ENCODE peak calls at places on chromosomes 2 and 18, in eight cellular contexts. A is H4; I is AG20443; Q is mucosa of gallbladder; X is activated CD4-positive, alpha-beta T cell treated with anti-CD3 and anti-CD28 coated beads, Interleukin-2, amount 50 U/mL, for 1 hour; H is NCI-H446; J is fibroblast of gingiva; N is GM20000. T is an unnamed sample.

GRCh38 chr2:78681386-78681785 is 344.1 kb upstream of the REG3G start:
- DNase-seq in A (no peak), I (no peak), Q (no peak), X (no peak), H (no peak), J (no peak), N (no peak), T (no peak)

GRCh38 chr2:160407393-160408204 is 86.0 kb downstream of the RBMS1 start:
- DNase-seq in A (no peak), I (peak; percentile 86), Q (peak; percentile 28), X (peak; percentile 56), H (peak; percentile 41), J (peak; percentile 81), N (peak; percentile 67), T (no peak)

GRCh38 chr18:23541349-23542093 is 38.2 kb downstream of the RMC1 start:
- DNase-seq in A (no peak), I (no peak), Q (no peak), X (no peak), H (no peak), J (no peak), N (no peak), T (no peak)

GRCh38 chr2:102735431-102736130 is 26.2 kb upstream of the TMEM182 start:
- DNase-seq in A (no peak), I (no peak), Q (no peak), X (no peak), H (peak; percentile 3), J (no peak), N (no peak), T (peak; percentile 21)

GRCh38 chr2:213238753-213239591 is 45.3 kb upstream of the SPAG16 start:
- DNase-seq in A (peak; percentile 27), I (peak; percentile 63), Q (no peak), X (no peak), H (peak; percentile 3), J (peak; percentile 89), N (no peak), T (peak; percentile 84)

GRCh38 chr2:230687498-230687897 is 25.1 kb upstream of the CAB39 start:
- DNase-seq in A (peak; percentile 63), I (peak; percentile 40), Q (no peak), X (no peak), H (no peak), J (no peak), N (no peak), T (peak; percentile 62)

GRCh38 chr2:38146302-38146916 is 70.5 kb upstream of the CYP1B1 start:
- DNase-seq in A (peak; percentile 50), I (peak; percentile 70), Q (no peak), X (no peak), H (no peak), J (peak; percentile 95), N (peak; percentile 42), T (peak; percentile 98)

GRCh38 chr2:120693121-120693520 is 42.5 kb upstream of the GLI2 start:
- DNase-seq in A (no peak), I (no peak), Q (no peak), X (no peak), H (no peak), J (no peak), N (no peak), T (peak; percentile 54)

GRCh38 chr2:178761759-178762371 is 45.4 kb downstream of the TTN start:
- DNase-seq in A (peak; percentile 42), I (peak; percentile 24), Q (no peak), X (peak; percentile 1), H (peak; percentile 64), J (peak; percentile 16), N (peak; percentile 24), T (peak; percentile 63)

GRCh38 chr2:177254433-177255226 is 9.9 kb downstream of the NFE2L2 start:
- DNase-seq in A (no peak), I (no peak), Q (peak; percentile 36), X (no peak), H (no peak), J (no peak), N (no peak), T (peak; percentile 36)

GRCh38 chr2:96325038-96325883 is at the start of gene ITPRIPL1:
- DNase-seq in A (no peak), I (peak; percentile 39), Q (no peak), X (peak; percentile 13), H (peak; percentile 54), J (no peak), N (peak; percentile 73), T (peak; percentile 23)

GRCh38 chr2:37846207-37846606 is 78.9 kb upstream of the RMDN2 start:
- DNase-seq in A (no peak), I (no peak), Q (no peak), X (no peak), H (no peak), J (no peak), N (no peak), T (no peak)

GRCh38 chr2:132662742-132663141 is 7.3 kb downstream of the LYPD1 start:
- DNase-seq in A (no peak), I (no peak), Q (no peak), X (no peak), H (no peak), J (peak; percentile 6), N (no peak), T (no peak)

GRCh38 chr2:169300617-169301530 is 61.5 kb downstream of the LRP2 start:
- DNase-seq in A (no peak), I (no peak), Q (no peak), X (no peak), H (no peak), J (no peak), N (no peak), T (no peak)

GRCh38 chr2:118374974-118375745 is 286.9 kb downstream of the INSIG2 start:
- DNase-seq in A (no peak), I (peak; percentile 34), Q (no peak), X (no peak), H (no peak), J (no peak), N (no peak), T (peak; percentile 34)

GRCh38 chr2:225017098-225017685 is 25.1 kb downstream of the DOCK10 start:
- DNase-seq in A (no peak), I (no peak), Q (no peak), X (no peak), H (no peak), J (no peak), N (no peak), T (no peak)

GRCh38 chr2:74497777-74498499 is 1.5 kb downstream of the LBX2 start:
- DNase-seq in A (no peak), I (no peak), Q (peak; percentile 30), X (peak; percentile 27), H (no peak), J (no peak), N (peak; percentile 55), T (no peak)

GRCh38 chr2:100142393-100142792 is at the start of gene AFF3:
- DNase-seq in A (no peak), I (no peak), Q (no peak), X (peak; percentile 5), H (no peak), J (no peak), N (peak; percentile 77), T (no peak)

GRCh38 chr2:150588210-150588870 is 100.9 kb upstream of the RND3 start:
- DNase-seq in A (no peak), I (no peak), Q (no peak), X (no peak), H (no peak), J (no peak), N (no peak), T (peak; percentile 63)

GRCh38 chr2:162257416-162257815 is 14.2 kb upstream of the FAP start:
- DNase-seq in A (no peak), I (peak; percentile 35), Q (no peak), X (no peak), H (no peak), J (peak; percentile 72), N (no peak), T (peak; percentile 78)

GRCh38 chr2:64609229-64609994 is 44.3 kb downstream of the SERTAD2 start:
- DNase-seq in A (no peak), I (peak; percentile 94), Q (peak; percentile 51), X (peak; percentile 60), H (no peak), J (peak; percentile 24), N (peak; percentile 94), T (peak; percentile 39)

GRCh38 chr2:43934567-43934966 is 61.2 kb downstream of the LRPPRC start:
- DNase-seq in A (no peak), I (no peak), Q (no peak), X (no peak), H (no peak), J (no peak), N (no peak), T (peak; percentile 3)

GRCh38 chr2:192250961-192251360 is 56.2 kb upstream of the TMEFF2 start:
- DNase-seq in A (no peak), I (no peak), Q (no peak), X (no peak), H (no peak), J (no peak), N (no peak), T (no peak)

GRCh38 chr2:66984864-66985263 is 412.3 kb upstream of the ETAA1 start:
- DNase-seq in A (no peak), I (no peak), Q (no peak), X (no peak), H (no peak), J (no peak), N (no peak), T (no peak)

GRCh38 chr18:5296706-5297320 is 1.3 kb upstream of the ZBTB14 start:
- DNase-seq in A (peak; percentile 86), I (peak; percentile 88), Q (peak; percentile 72), X (peak; percentile 54), H (peak; percentile 88), J (peak; percentile 84), N (peak; percentile 58), T (peak; percentile 83)

GRCh38 chr2:128776461-128776971 is 457.8 kb upstream of the HS6ST1 start:
- DNase-seq in A (no peak), I (no peak), Q (peak; percentile 6), X (no peak), H (no peak), J (no peak), N (no peak), T (no peak)

GRCh38 chr2:240812301-240812680 is 7.7 kb downstream of the KIF1A start:
- DNase-seq in A (no peak), I (no peak), Q (no peak), X (no peak), H (no peak), J (no peak), N (no peak), T (no peak)

GRCh38 chr2:225534697-225535096 is 135.2 kb downstream of the NYAP2 start:
- DNase-seq in A (no peak), I (peak; percentile 24), Q (no peak), X (no peak), H (no peak), J (no peak), N (no peak), T (peak; percentile 16)

GRCh38 chr2:234378440-234378839 is 118.4 kb downstream of the ARL4C start:
- DNase-seq in A (no peak), I (peak; percentile 38), Q (no peak), X (no peak), H (no peak), J (peak; percentile 68), N (no peak), T (peak; percentile 61)